ENCODE peak calls at places on chromosomes 7 and 10, in seven cellular contexts. One of them, this sample, is unnamed. For H3K27me3, H3F3A and H4K20me1, the result is how much of the 10 kb centered on the place peaks cover.

GRCh38 chr10:130067893-130068292 is 42.7 kb downstream of the C10orf143 start:
- DNase-seq in GM23338: no peak
- DNase-seq in PC-9: no peak
- DNase-seq in SK-N-SH: no peak
- DNase-seq in PC-3: no peak
- DNase-seq in neural progenitor cell: no peak
- DNase-seq in GM23248: no peak
- DNase-seq in this sample: no peak

GRCh38 chr7:18212788-18213187 is 185.1 kb upstream of the PRPS1L1 start:
- DNase-seq in GM23248: peak
- DNase-seq in PC-3: no peak
- DNase-seq in SK-N-SH: peak
- DNase-seq in GM23338: no peak
- DNase-seq in PC-9: no peak
- DNase-seq in neural progenitor cell: no peak
- DNase-seq in this sample: no peak

GRCh38 chr7:133709036-133709880 is 417.9 kb upstream of the LRGUK start:
- DNase-seq in PC-9: no peak
- DNase-seq in SK-N-SH: no peak
- DNase-seq in GM23248: peak
- DNase-seq in PC-3: no peak
- DNase-seq in GM23338: no peak
- DNase-seq in neural progenitor cell: no peak
- DNase-seq in this sample: no peak

GRCh38 chr10:52121688-52122087 is 192.4 kb upstream of the DKK1 start:
- DNase-seq in neural progenitor cell: no peak
- DNase-seq in PC-3: no peak
- DNase-seq in GM23338: no peak
- DNase-seq in SK-N-SH: no peak
- DNase-seq in GM23248: no peak
- DNase-seq in PC-9: no peak
- DNase-seq in this sample: no peak

GRCh38 chr10:15871823-15872222 is 11.5 kb upstream of the MINDY3 start:
- DNase-seq in SK-N-SH: no peak
- DNase-seq in GM23338: no peak
- DNase-seq in PC-3: no peak
- DNase-seq in GM23248: no peak
- DNase-seq in PC-9: no peak
- DNase-seq in neural progenitor cell: no peak
- DNase-seq in this sample: no peak

GRCh38 chr10:105611244-105611798 is 970.2 kb downstream of the SORCS3 start:
- DNase-seq in PC-3: no peak
- DNase-seq in PC-9: no peak
- DNase-seq in GM23338: no peak
- DNase-seq in SK-N-SH: peak
- DNase-seq in neural progenitor cell: no peak
- DNase-seq in GM23248: no peak
- DNase-seq in this sample: no peak

GRCh38 chr7:23418046-23418445 is 52.2 kb downstream of the IGF2BP3 start:
- DNase-seq in GM23338: no peak
- DNase-seq in GM23248: peak
- DNase-seq in PC-9: peak
- DNase-seq in SK-N-SH: no peak
- DNase-seq in neural progenitor cell: no peak
- DNase-seq in PC-3: peak
- DNase-seq in this sample: peak

GRCh38 chr10:95048206-95048605 is 21.1 kb downstream of the CYP2C8 start:
- DNase-seq in PC-3: no peak
- DNase-seq in neural progenitor cell: no peak
- DNase-seq in PC-9: no peak
- DNase-seq in GM23338: no peak
- DNase-seq in GM23248: no peak
- DNase-seq in SK-N-SH: no peak
- DNase-seq in this sample: no peak

GRCh38 chr7:47576031-47576908 is 5.6 kb downstream of the TNS3 start:
- DNase-seq in SK-N-SH: peak
- DNase-seq in PC-3: peak
- DNase-seq in GM23248: peak
- DNase-seq in PC-9: peak
- DNase-seq in GM23338: no peak
- DNase-seq in neural progenitor cell: peak
- DNase-seq in this sample: no peak

GRCh38 chr10:43138757-43139241 is 554 bp downstream of the CSGALNACT2 start:
- DNase-seq in SK-N-SH: peak
- DNase-seq in neural progenitor cell: no peak
- DNase-seq in GM23338: peak
- DNase-seq in GM23248: peak
- DNase-seq in PC-3: peak
- DNase-seq in PC-9: peak
- DNase-seq in this sample: peak

GRCh38 chr7:24820730-24821044 is 63.4 kb upstream of the GSDME start:
- DNase-seq in neural progenitor cell: no peak
- DNase-seq in GM23248: no peak
- DNase-seq in SK-N-SH: no peak
- DNase-seq in PC-9: peak
- DNase-seq in GM23338: no peak
- DNase-seq in PC-3: peak
- DNase-seq in this sample: no peak

GRCh38 chr7:4240813-4241612 is 441.1 kb upstream of the FOXK1 start:
- DNase-seq in PC-3: no peak
- DNase-seq in neural progenitor cell: no peak
- DNase-seq in GM23248: no peak
- DNase-seq in SK-N-SH: peak
- DNase-seq in PC-9: no peak
- DNase-seq in GM23338: no peak
- DNase-seq in this sample: no peak

GRCh38 chr10:127913368-127913759 is 6.5 kb downstream of the PTPRE start:
- DNase-seq in GM23248: no peak
- DNase-seq in PC-3: no peak
- DNase-seq in PC-9: no peak
- DNase-seq in neural progenitor cell: no peak
- DNase-seq in GM23338: no peak
- DNase-seq in SK-N-SH: no peak
- DNase-seq in this sample: no peak

GRCh38 chr7:137626469-137627067 is 220.2 kb downstream of the DGKI start:
- DNase-seq in GM23248: peak
- DNase-seq in GM23338: peak
- DNase-seq in PC-9: no peak
- DNase-seq in neural progenitor cell: peak
- DNase-seq in SK-N-SH: peak
- DNase-seq in PC-3: peak
- DNase-seq in this sample: peak

GRCh38 chr7:80749270-80749669 is 110.8 kb downstream of the CD36 start:
- DNase-seq in PC-9: no peak
- DNase-seq in PC-3: no peak
- DNase-seq in GM23338: no peak
- DNase-seq in neural progenitor cell: no peak
- DNase-seq in GM23248: no peak
- DNase-seq in SK-N-SH: no peak
- DNase-seq in this sample: no peak

GRCh38 chr7:143507094-143507518 is 29.4 kb downstream of the TAS2R41 start:
- DNase-seq in SK-N-SH: no peak
- DNase-seq in PC-9: no peak
- DNase-seq in GM23248: no peak
- DNase-seq in PC-3: no peak
- DNase-seq in GM23338: no peak
- DNase-seq in neural progenitor cell: no peak
- DNase-seq in this sample: no peak

GRCh38 chr7:130160455-130160854 is 44.8 kb downstream of the TMEM209 start:
- DNase-seq in PC-3: no peak
- DNase-seq in GM23338: no peak
- DNase-seq in SK-N-SH: no peak
- DNase-seq in GM23248: no peak
- DNase-seq in neural progenitor cell: no peak
- DNase-seq in PC-9: no peak
- DNase-seq in this sample: no peak

GRCh38 chr10:86506062-86506461 is 15.5 kb downstream of the WAPL start:
- DNase-seq in PC-3: no peak
- DNase-seq in GM23338: no peak
- DNase-seq in SK-N-SH: no peak
- DNase-seq in neural progenitor cell: no peak
- DNase-seq in PC-9: no peak
- DNase-seq in GM23248: no peak
- DNase-seq in this sample: no peak

GRCh38 chr7:94449151-94449725 is 54.5 kb downstream of the COL1A2 start:
- DNase-seq in GM23248: peak
- DNase-seq in PC-3: peak
- DNase-seq in neural progenitor cell: peak
- DNase-seq in SK-N-SH: peak
- DNase-seq in PC-9: peak
- DNase-seq in GM23338: peak
- DNase-seq in this sample: peak

GRCh38 chr10:124935946-124936345 is 6.0 kb upstream of the ZRANB1 start:
- DNase-seq in PC-3: peak
- DNase-seq in neural progenitor cell: no peak
- DNase-seq in SK-N-SH: no peak
- DNase-seq in GM23338: no peak
- DNase-seq in GM23248: peak
- DNase-seq in PC-9: no peak
- DNase-seq in this sample: no peak

GRCh38 chr10:10477859-10478258 is 539.8 kb upstream of the CELF2 start:
- DNase-seq in SK-N-SH: no peak
- DNase-seq in PC-9: no peak
- DNase-seq in GM23338: no peak
- DNase-seq in GM23248: no peak
- DNase-seq in neural progenitor cell: no peak
- DNase-seq in PC-3: no peak
- DNase-seq in this sample: no peak

GRCh38 chr7:15476101-15476918 is 85.5 kb downstream of the AGMO start:
- DNase-seq in GM23338: no peak
- DNase-seq in neural progenitor cell: no peak
- DNase-seq in GM23248: peak
- DNase-seq in SK-N-SH: no peak
- DNase-seq in PC-9: no peak
- DNase-seq in PC-3: no peak
- DNase-seq in this sample: no peak

GRCh38 chr10:73785721-73786511 is 510 bp downstream of the ZSWIM8 start:
- DNase-seq in SK-N-SH: peak
- DNase-seq in PC-9: peak
- DNase-seq in GM23338: peak
- DNase-seq in GM23248: peak
- DNase-seq in PC-3: peak
- DNase-seq in neural progenitor cell: peak
- DNase-seq in this sample: peak

DNA sequence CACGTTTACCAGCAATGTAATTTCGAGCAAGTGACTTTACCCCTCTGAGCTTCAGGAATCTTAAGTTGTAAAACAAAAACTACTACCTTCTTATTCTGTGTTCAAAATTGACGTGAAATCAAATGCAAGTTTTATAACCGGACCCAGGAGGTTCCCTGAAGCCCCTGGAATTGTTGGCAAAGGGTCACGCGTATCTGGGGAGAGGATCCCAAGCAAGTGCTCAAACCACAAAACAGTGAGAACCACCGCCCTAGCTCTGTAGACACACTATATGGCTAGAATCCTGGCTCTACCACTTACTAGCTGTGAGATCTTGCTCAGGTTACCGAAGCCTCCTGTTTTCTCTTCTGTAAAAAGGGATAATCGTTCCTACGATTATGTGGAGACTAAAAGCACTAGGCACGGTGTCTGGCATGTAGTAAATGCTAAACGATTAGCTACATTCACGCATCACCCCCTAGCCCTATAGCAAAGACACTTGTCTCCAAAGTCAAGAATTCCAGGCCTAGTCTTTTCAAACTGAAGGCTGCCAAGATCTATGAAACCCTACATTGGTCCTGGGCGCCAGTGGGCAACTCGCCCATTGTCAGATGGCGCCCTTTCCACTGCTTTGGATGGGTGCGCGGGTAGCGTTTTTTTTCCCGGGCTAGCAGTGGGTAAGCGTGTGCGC is 11.8 kb upstream of the NKX2-3 start:
- DNase-seq in GM23248: no peak
- DNase-seq in GM23338: peak
- DNase-seq in PC-9: no peak
- DNase-seq in neural progenitor cell: no peak
- DNase-seq in PC-3: no peak
- DNase-seq in SK-N-SH: no peak
- DNase-seq in this sample: no peak
- H3K27me3 ChIP-seq in GM23248: half or more
- H3K27me3 ChIP-seq in GM23338: half or more
- H3K27me3 ChIP-seq in PC-9: under half
- H3K27me3 ChIP-seq in neural progenitor cell: half or more
- H3K27me3 ChIP-seq in PC-3: under half
- H3K27me3 ChIP-seq in SK-N-SH: half or more
- H3K27me3 ChIP-seq in this sample: under half

GRCh38 chr7:36188923-36189322 is 35.9 kb downstream of the EEPD1 start:
- DNase-seq in PC-9: no peak
- DNase-seq in GM23248: no peak
- DNase-seq in GM23338: no peak
- DNase-seq in neural progenitor cell: peak
- DNase-seq in SK-N-SH: no peak
- DNase-seq in PC-3: no peak
- DNase-seq in this sample: no peak
- H3F3A ChIP-seq in PC-9: under half
- H3F3A ChIP-seq in GM23248: under half
- H3F3A ChIP-seq in GM23338: under half
- H3F3A ChIP-seq in neural progenitor cell: under half
- H3F3A ChIP-seq in SK-N-SH: under half
- H3F3A ChIP-seq in PC-3: under half
- H3F3A ChIP-seq in this sample: under half

GRCh38 chr7:43904533-43905208 is 1.7 kb downstream of the URGCP start:
- DNase-seq in SK-N-SH: no peak
- DNase-seq in GM23248: peak
- DNase-seq in neural progenitor cell: no peak
- DNase-seq in PC-9: peak
- DNase-seq in GM23338: no peak
- DNase-seq in PC-3: peak
- DNase-seq in this sample: no peak
- H4K20me1 ChIP-seq in SK-N-SH: under half
- H4K20me1 ChIP-seq in GM23248: under half
- H4K20me1 ChIP-seq in neural progenitor cell: under half
- H4K20me1 ChIP-seq in PC-9: under half
- H4K20me1 ChIP-seq in GM23338: under half
- H4K20me1 ChIP-seq in PC-3: under half
- H4K20me1 ChIP-seq in this sample: under half

GRCh38 chr7:122301291-122301690 is 3.3 kb downstream of the FEZF1 start:
- DNase-seq in SK-N-SH: no peak
- DNase-seq in PC-9: no peak
- DNase-seq in neural progenitor cell: no peak
- DNase-seq in GM23338: no peak
- DNase-seq in PC-3: no peak
- DNase-seq in GM23248: no peak
- DNase-seq in this sample: no peak

GRCh38 chr7:122299624-122299934 is 5.0 kb downstream of the FEZF1 start:
- DNase-seq in PC-9: no peak
- DNase-seq in neural progenitor cell: peak
- DNase-seq in SK-N-SH: no peak
- DNase-seq in PC-3: no peak
- DNase-seq in GM23338: peak
- DNase-seq in GM23248: no peak
- DNase-seq in this sample: no peak

GRCh38 chr7:122299935-122300606 is 4.5 kb downstream of the FEZF1 start:
- DNase-seq in PC-3: no peak
- DNase-seq in GM23248: no peak
- DNase-seq in PC-9: no peak
- DNase-seq in SK-N-SH: no peak
- DNase-seq in neural progenitor cell: peak
- DNase-seq in GM23338: peak
- DNase-seq in this sample: no peak

GRCh38 chr7:122301858-122302745 is 2.4 kb downstream of the FEZF1 start:
- DNase-seq in SK-N-SH: peak
- DNase-seq in PC-9: no peak
- DNase-seq in neural progenitor cell: peak
- DNase-seq in GM23248: peak
- DNase-seq in PC-3: no peak
- DNase-seq in GM23338: peak
- DNase-seq in this sample: no peak

GRCh38 chr7:122300607-122301079 is 3.9 kb downstream of the FEZF1 start:
- DNase-seq in GM23248: peak
- DNase-seq in neural progenitor cell: peak
- DNase-seq in PC-3: no peak
- DNase-seq in SK-N-SH: no peak
- DNase-seq in PC-9: no peak
- DNase-seq in GM23338: peak
- DNase-seq in this sample: no peak
- H3K27me3 ChIP-seq in GM23248: half or more
- H3K27me3 ChIP-seq in neural progenitor cell: under half
- H3K27me3 ChIP-seq in PC-3: under half
- H3K27me3 ChIP-seq in SK-N-SH: half or more
- H3K27me3 ChIP-seq in PC-9: under half
- H3K27me3 ChIP-seq in GM23338: half or more
- H3K27me3 ChIP-seq in this sample: under half

This sample was measured in MM.1S.